ENCODE peak calls at places on chromosomes 16 and 17, in six cellular contexts. One of them, this sample, is unnamed.

GRCh38 chr17:63945851-63946439 is 13.8 kb upstream of the CD79B start:
- DNase-seq in GM10248: peak
- DNase-seq in body of pancreas: no peak
- DNase-seq in kidney tubule cell: no peak
- DNase-seq in GM12891: peak
- DNase-seq in substantia nigra: no peak
- DNase-seq in this sample: no peak

GRCh38 chr17:82443465-82444283 is 6.9 kb downstream of the CYBC1 start:
- DNase-seq in GM10248: no peak
- DNase-seq in body of pancreas: peak
- DNase-seq in kidney tubule cell: no peak
- DNase-seq in GM12891: no peak
- DNase-seq in substantia nigra: no peak
- DNase-seq in this sample: no peak

GRCh38 chr17:37844158-37844976 is 79.8 kb upstream of the TBC1D3K start:
- DNase-seq in GM10248: peak
- DNase-seq in body of pancreas: peak
- DNase-seq in kidney tubule cell: peak
- DNase-seq in GM12891: no peak
- DNase-seq in substantia nigra: peak
- DNase-seq in this sample: peak

GRCh38 chr16:28063047-28063521 is 430 bp downstream of the GSG1L start:
- DNase-seq in GM10248: no peak
- DNase-seq in body of pancreas: no peak
- DNase-seq in kidney tubule cell: no peak
- DNase-seq in GM12891: no peak
- DNase-seq in substantia nigra: no peak
- DNase-seq in this sample: peak

GRCh38 chr16:87326151-87326571 is 9.0 kb upstream of the C16orf95 start:
- DNase-seq in GM10248: no peak
- DNase-seq in body of pancreas: peak
- DNase-seq in kidney tubule cell: no peak
- DNase-seq in GM12891: no peak
- DNase-seq in substantia nigra: no peak
- DNase-seq in this sample: no peak

GRCh38 chr16:78686601-78687000 is 587.1 kb downstream of the WWOX start:
- DNase-seq in GM10248: no peak
- DNase-seq in body of pancreas: no peak
- DNase-seq in kidney tubule cell: no peak
- DNase-seq in GM12891: no peak
- DNase-seq in substantia nigra: no peak
- DNase-seq in this sample: no peak

GRCh38 chr16:89498839-89499238 is 8.5 kb upstream of the ANKRD11 start:
- DNase-seq in GM10248: no peak
- DNase-seq in body of pancreas: no peak
- DNase-seq in kidney tubule cell: no peak
- DNase-seq in GM12891: no peak
- DNase-seq in substantia nigra: no peak
- DNase-seq in this sample: peak

GRCh38 chr16:10923650-10924214 is 18.5 kb downstream of the DEXI start:
- DNase-seq in GM10248: no peak
- DNase-seq in body of pancreas: peak
- DNase-seq in kidney tubule cell: no peak
- DNase-seq in GM12891: no peak
- DNase-seq in substantia nigra: peak
- DNase-seq in this sample: no peak

GRCh38 chr16:84677017-84677803 is 22.6 kb upstream of the USP10 start:
- DNase-seq in GM10248: no peak
- DNase-seq in body of pancreas: no peak
- DNase-seq in kidney tubule cell: no peak
- DNase-seq in GM12891: no peak
- DNase-seq in substantia nigra: no peak
- DNase-seq in this sample: peak

GRCh38 chr16:9597967-9598730 is 506.7 kb downstream of the HAPSTR1 start:
- DNase-seq in GM10248: no peak
- DNase-seq in body of pancreas: no peak
- DNase-seq in kidney tubule cell: no peak
- DNase-seq in GM12891: no peak
- DNase-seq in substantia nigra: peak
- DNase-seq in this sample: no peak

GRCh38 chr16:180921-181667 is 835 bp downstream of the HBQ1 start:
- DNase-seq in GM10248: peak
- DNase-seq in body of pancreas: peak
- DNase-seq in kidney tubule cell: peak
- DNase-seq in GM12891: peak
- DNase-seq in substantia nigra: peak
- DNase-seq in this sample: peak

GRCh38 chr17:77207689-77208216 is 67.0 kb downstream of the SEC14L1 start:
- DNase-seq in GM10248: no peak
- DNase-seq in body of pancreas: no peak
- DNase-seq in kidney tubule cell: no peak
- DNase-seq in GM12891: no peak
- DNase-seq in substantia nigra: no peak
- DNase-seq in this sample: no peak

This sample was measured in NCI-H82.